ENCODE peak calls at places on chromosomes 11 and 22, in four cellular contexts. X is A549, S is transverse colon, U is tibial nerve. H is an unnamed sample.

GRCh38 chr11:57792870-57793269 is 31.3 kb downstream of the CTNND1 start:
- DNase-seq in U (no peak), S (no peak), X (peak), H (no peak)

GRCh38 chr11:78110351-78110750 is 29.1 kb downstream of the ALG8 start:
- DNase-seq in X (no peak), S (no peak), U (no peak), H (no peak)

GRCh38 chr11:29783506-29783905 is 233.3 kb downstream of the KCNA4 start:
- DNase-seq in X (no peak), S (no peak), U (no peak), H (no peak)

GRCh38 chr11:64638017-64638664 is 47.1 kb downstream of the SLC22A12 start:
- DNase-seq in X (no peak), S (peak), U (no peak), H (peak)

GRCh38 chr22:22403771-22404170 is 104.8 kb downstream of the ZNF280B start:
- DNase-seq in S (no peak), X (no peak), U (no peak), H (no peak)

GRCh38 chr22:44661070-44661469 is 40.9 kb upstream of the PRR5 start:
- DNase-seq in U (no peak), X (no peak), S (no peak), H (no peak)

GRCh38 chr11:6498544-6498943 is 1.5 kb downstream of the DNHD1 start:
- DNase-seq in U (no peak), S (no peak), X (no peak), H (no peak)

GRCh38 chr11:67057410-67057757 is 737 bp downstream of the RHOD start:
- DNase-seq in X (no peak), S (no peak), U (no peak), H (no peak)

GRCh38 chr11:122697636-122698167 is 42.2 kb downstream of the UBASH3B start:
- DNase-seq in U (no peak), S (no peak), X (peak), H (no peak)

GRCh38 chr11:32615422-32615821 is 31.8 kb downstream of the EIF3M start:
- DNase-seq in X (no peak), U (no peak), S (no peak), H (no peak)

GRCh38 chr11:120214581-120214980 is 3.7 kb downstream of the OAF start:
- DNase-seq in X (no peak), U (no peak), S (no peak), H (no peak)

GRCh38 chr22:45844949-45845613 is 131.9 kb downstream of the WNT7B start:
- DNase-seq in S (no peak), X (no peak), U (no peak), H (no peak)

GRCh38 chr22:50445071-50445879 is 29.6 kb downstream of the SBF1 start:
- DNase-seq in U (no peak), S (no peak), X (no peak), H (no peak)

GRCh38 chr11:16786131-16786530 is 47.7 kb downstream of the C11orf58 start:
- DNase-seq in U (no peak), X (no peak), S (no peak), H (peak)

GRCh38 chr11:129224538-129224937 is 32.4 kb upstream of the ARHGAP32 start:
- DNase-seq in U (no peak), S (no peak), X (no peak), H (no peak)

GRCh38 chr22:38923463-38924196 is 33.8 kb upstream of the APOBEC3A start:
- DNase-seq in U (peak), S (peak), X (peak), H (peak)
- TF ChIP-seq CTCF in U (peak), S (peak), X (no peak), H (no peak)

DNA sequence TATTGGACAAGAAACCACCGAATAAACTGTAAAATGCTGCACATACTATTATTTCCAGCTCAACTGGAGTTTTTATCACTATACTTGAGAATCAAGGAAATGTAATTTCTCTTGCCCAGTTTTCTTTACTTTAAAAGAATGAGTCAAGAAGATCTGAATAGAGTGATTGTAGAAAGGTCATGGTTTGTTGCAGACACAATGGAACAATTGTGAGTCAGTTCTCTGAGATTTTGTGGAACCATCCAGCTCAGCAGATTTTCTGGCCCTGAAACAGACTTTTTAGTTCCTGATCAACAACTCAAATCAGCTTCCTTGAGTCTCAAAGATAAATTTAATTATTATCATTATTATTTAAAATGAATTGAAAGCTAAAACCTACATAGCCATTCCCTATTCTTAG is 1.3 kb downstream of the TCN1 start:
- DNase-seq in X (no peak), U (no peak), S (no peak), H (no peak)
- TF ChIP-seq EP300 in X (no peak), U (no peak), S (no peak), H (no peak)

DNA sequence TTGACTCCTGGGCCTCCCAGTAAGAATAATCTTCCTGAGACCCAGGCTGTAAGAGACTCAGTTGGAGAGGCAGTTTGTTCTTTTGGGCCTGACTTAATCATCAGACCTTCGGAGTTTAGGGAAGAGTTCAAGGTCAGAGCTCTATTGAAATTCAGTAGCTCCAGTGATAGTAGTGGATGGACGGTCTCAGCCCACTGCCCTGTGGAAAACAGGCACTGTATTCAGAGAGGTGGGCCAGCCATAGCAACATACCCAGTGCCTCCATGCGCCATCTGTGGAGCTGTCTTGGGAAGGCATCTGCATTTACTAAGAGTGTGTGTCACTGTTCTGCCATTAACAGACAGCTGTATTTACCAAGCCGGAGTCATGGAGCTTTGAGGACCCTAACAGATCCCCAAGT is 2.9 kb downstream of the SMARCB1 start:
- DNase-seq in U (no peak), S (no peak), X (no peak), H (no peak)
- TF ChIP-seq CTCF in U (no peak), S (no peak), X (no peak), H (no peak)

GRCh38 chr11:69595805-69596665 is 44.9 kb upstream of the CCND1 start:
- DNase-seq in X (no peak), U (no peak), S (no peak), H (no peak)

GRCh38 chr11:69592986-69593385 is 48.0 kb upstream of the CCND1 start:
- DNase-seq in S (no peak), U (no peak), X (no peak), H (no peak)

GRCh38 chr11:69598147-69598546 is 42.8 kb upstream of the CCND1 start:
- DNase-seq in U (no peak), X (no peak), S (no peak), H (no peak)

GRCh38 chr11:69594481-69594880 is 46.5 kb upstream of the CCND1 start:
- DNase-seq in X (no peak), U (no peak), S (no peak), H (no peak)

DNA sequence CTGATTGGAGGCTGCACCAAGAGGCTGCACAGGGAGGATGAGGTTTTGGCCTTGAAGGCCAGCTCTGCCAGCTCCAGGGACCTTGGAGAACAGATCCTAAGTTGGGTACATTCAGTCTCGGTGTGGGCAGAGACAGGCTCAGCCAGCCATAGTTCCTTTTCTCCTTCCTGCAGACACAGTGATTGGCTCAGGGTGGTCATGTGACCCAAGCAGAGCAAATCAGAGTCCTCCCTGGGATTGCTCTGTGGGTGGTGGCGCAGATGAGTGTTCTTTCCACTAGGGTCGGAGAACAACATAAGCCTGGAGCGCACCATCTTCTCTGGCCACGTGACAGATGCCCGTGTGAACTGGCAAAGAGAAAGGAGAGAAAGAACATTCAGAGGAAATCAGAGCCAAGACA is 47.1 kb upstream of the CCND1 start:
- DNase-seq in S (no peak), X (peak), U (no peak), H (no peak)
- TF ChIP-seq EP300 in S (no peak), X (no peak), U (no peak), H (no peak)

GRCh38 chr22:17638432-17639237 is at the start of gene BCL2L13:
- DNase-seq in S (peak), X (peak), U (peak), H (peak)
- TF ChIP-seq CTCF in S (no peak), X (no peak), U (no peak), H (no peak)

GRCh38 chr22:37804886-37805857 is 2.6 kb upstream of the GCAT start:
- DNase-seq in X (peak), S (peak), U (peak), H (peak)
- TF ChIP-seq EP300 in X (no peak), S (no peak), U (no peak), H (no peak)